ENCODE peak calls at places on chromosomes 3 and 15, in five cellular contexts. D, T, O, I and S are unnamed samples.

GRCh38 chr15:58440181-58440910 is 8.6 kb downstream of the LIPC start:
- DNase-seq in D (no peak), O (no peak), I (no peak), T (no peak), S (no peak)

GRCh38 chr3:43389388-43390254 is 103.3 kb downstream of the SNRK start:
- DNase-seq in D (no peak), O (peak; percentile 66), T (peak; percentile 67), I (no peak), S (peak; percentile 79)

GRCh38 chr3:29346828-29347227 is 66.0 kb downstream of the RBMS3 start:
- DNase-seq in O (no peak), T (no peak), I (no peak), D (peak; percentile 68), S (peak; percentile 54)

GRCh38 chr15:91694131-91694828 is 159.2 kb upstream of the SLCO3A1 start:
- DNase-seq in T (no peak), O (no peak), D (no peak), I (no peak), S (no peak)

GRCh38 chr3:59192473-59192872 is 142.6 kb upstream of the CFAP20DC start:
- DNase-seq in O (no peak), D (peak; percentile 45), I (no peak), T (no peak), S (peak; percentile 12)

GRCh38 chr3:197270558-197271317 is 27.7 kb downstream of the DLG1 start:
- DNase-seq in O (peak; percentile 14), D (no peak), T (no peak), I (no peak), S (peak; percentile 68)

GRCh38 chr15:29812384-29812694 is 9.9 kb downstream of the TJP1 start:
- DNase-seq in T (no peak), I (no peak), O (no peak), D (no peak), S (peak; percentile 76)

GRCh38 chr15:101615986-101616848 is 36.0 kb downstream of the TM2D3 start:
- DNase-seq in I (peak; percentile 88), D (no peak), T (no peak), O (no peak), S (peak; percentile 82)

GRCh38 chr15:55110446-55110845 is 86.3 kb downstream of the RSL24D1 start:
- DNase-seq in I (no peak), D (no peak), O (no peak), T (no peak), S (no peak)

GRCh38 chr3:24316887-24317383 is 177.7 kb downstream of the THRB start:
- DNase-seq in O (no peak), I (no peak), T (no peak), D (no peak), S (peak; percentile 66)

GRCh38 chr3:196202516-196202970 is 8.7 kb downstream of the ZDHHC19 start:
- DNase-seq in T (no peak), O (no peak), D (no peak), I (no peak), S (peak; percentile 94)

GRCh38 chr3:56616479-56617006 is 59.6 kb downstream of the CCDC66 start:
- DNase-seq in T (no peak), D (no peak), I (no peak), O (no peak), S (no peak)

GRCh38 chr15:68344600-68344999 is 67.1 kb downstream of the FEM1B start:
- DNase-seq in D (no peak), O (no peak), I (no peak), T (no peak), S (no peak)

GRCh38 chr15:74964794-74965193 is 8.2 kb upstream of the RPP25 start:
- DNase-seq in D (no peak), I (no peak), T (no peak), O (no peak), S (peak; percentile 49)

GRCh38 chr3:133860519-133860918 is 35.2 kb downstream of the RAB6B start:
- DNase-seq in I (no peak), O (no peak), T (no peak), D (no peak), S (no peak)

GRCh38 chr15:80436511-80437307 is 32.5 kb downstream of the ARNT2 start:
- DNase-seq in O (peak; percentile 12), T (peak; percentile 6), D (no peak), I (no peak), S (peak; percentile 38)

GRCh38 chr3:117539729-117540128 is 830.1 kb downstream of the TUSC7 start:
- DNase-seq in D (no peak), I (no peak), T (no peak), O (no peak), S (no peak)

GRCh38 chr3:52835766-52836470 is 1.1 kb upstream of the MUSTN1 start:
- DNase-seq in T (no peak), D (no peak), I (no peak), O (no peak), S (no peak)

GRCh38 chr15:98905981-98906711 is 101.4 kb downstream of the PGPEP1L start:
- DNase-seq in T (no peak), I (no peak), O (no peak), D (no peak), S (peak; percentile 45)

GRCh38 chr3:16917980-16918682 is 33.4 kb downstream of the PLCL2 start:
- DNase-seq in D (no peak), T (no peak), O (no peak), I (no peak), S (no peak)

GRCh38 chr3:167575000-167575399 is 78.7 kb downstream of the WDR49 start:
- DNase-seq in T (no peak), O (no peak), I (no peak), D (no peak), S (no peak)

GRCh38 chr15:40233727-40234577 is 4.9 kb upstream of the PAK6 start:
- DNase-seq in D (no peak), I (no peak), T (no peak), O (no peak), S (no peak)

GRCh38 chr3:120432105-120432860 is 18.5 kb downstream of the FSTL1 start:
- DNase-seq in I (no peak), T (no peak), O (no peak), D (peak; percentile 84), S (peak; percentile 97)

GRCh38 chr3:56137406-56137805 is 330.9 kb downstream of the ERC2 start:
- DNase-seq in I (no peak), D (no peak), O (no peak), T (no peak), S (peak; percentile 83)

GRCh38 chr3:70744536-70744935 is 432.1 kb upstream of the MDFIC2 start:
- DNase-seq in T (no peak), D (no peak), O (no peak), I (no peak), S (peak; percentile 71)

DNA sequence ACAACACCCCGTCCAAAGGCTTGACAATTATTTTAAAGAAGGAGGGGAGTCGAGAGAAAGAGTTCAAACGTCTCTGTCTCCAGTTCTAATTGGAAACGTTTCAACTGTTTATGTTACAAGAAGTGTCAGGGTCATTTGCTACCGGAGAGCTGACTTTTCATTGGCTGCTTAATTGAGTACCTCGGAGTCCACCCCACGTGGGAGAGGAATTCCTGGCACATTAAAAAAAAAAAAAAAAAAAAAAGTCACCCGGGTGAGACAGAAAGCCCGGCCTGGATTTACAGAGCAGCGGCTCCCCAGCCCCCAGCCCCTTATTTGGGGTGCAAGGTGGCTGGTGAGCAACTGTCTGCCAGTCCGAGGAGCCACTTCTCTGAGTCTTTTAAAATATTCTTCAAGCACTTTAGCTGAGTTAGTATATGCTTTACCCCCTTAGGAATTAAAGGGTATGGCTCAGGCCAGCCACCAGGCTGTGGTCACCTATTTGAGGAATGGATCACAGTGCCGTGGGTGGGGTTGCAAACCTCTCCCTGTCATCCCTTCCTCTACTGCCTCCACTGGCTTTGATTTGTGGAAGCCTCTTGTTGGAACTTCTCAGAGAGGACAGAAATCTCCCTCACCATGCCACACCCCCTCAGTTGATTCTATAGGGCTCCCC is 3.9 kb upstream of the TLE3 start:
- DNase-seq in I (peak; percentile 79), T (no peak), D (no peak), O (peak; percentile 80), S (peak; percentile 99)
- H3K4me3 ChIP-seq in I (no peak overlapping the region), T (peak overlapping the region; percentile 41), D (no peak overlapping the region), O (no peak overlapping the region), S (no peak overlapping the region)

DNA sequence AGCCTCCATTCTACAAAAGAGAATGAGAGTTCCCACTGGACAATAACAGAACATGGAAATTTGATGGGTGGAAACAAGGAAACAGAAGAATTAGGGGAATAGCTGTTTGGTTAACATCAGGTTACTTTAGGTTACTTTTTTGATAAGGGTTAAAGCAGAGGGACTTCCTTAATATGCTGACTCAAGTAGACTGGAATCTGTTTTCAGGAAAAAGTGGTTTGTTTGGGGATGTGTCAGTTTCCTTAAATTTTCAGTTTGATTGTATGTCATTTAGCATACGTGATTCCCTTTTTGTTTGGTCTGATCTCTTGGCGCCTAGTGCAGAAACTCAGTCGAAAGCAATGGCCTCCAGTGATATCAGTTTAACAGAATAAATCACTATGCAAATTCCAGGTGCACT is 411.8 kb upstream of the GRM7 start:
- DNase-seq in O (no peak), T (no peak), D (no peak), I (no peak), S (no peak)
- TF ChIP-seq CTCF in O (no peak), T (no peak), D (no peak), I (no peak), S (no peak)

GRCh38 chr3:101854608-101855304 is 5.4 kb downstream of the NFKBIZ start:
- DNase-seq in O (no peak), D (no peak), I (no peak), T (no peak), S (no peak)
- H3K4me3 ChIP-seq in O (no peak overlapping the region), D (no peak overlapping the region), I (no peak overlapping the region), T (no peak overlapping the region), S (no peak overlapping the region)

DNA sequence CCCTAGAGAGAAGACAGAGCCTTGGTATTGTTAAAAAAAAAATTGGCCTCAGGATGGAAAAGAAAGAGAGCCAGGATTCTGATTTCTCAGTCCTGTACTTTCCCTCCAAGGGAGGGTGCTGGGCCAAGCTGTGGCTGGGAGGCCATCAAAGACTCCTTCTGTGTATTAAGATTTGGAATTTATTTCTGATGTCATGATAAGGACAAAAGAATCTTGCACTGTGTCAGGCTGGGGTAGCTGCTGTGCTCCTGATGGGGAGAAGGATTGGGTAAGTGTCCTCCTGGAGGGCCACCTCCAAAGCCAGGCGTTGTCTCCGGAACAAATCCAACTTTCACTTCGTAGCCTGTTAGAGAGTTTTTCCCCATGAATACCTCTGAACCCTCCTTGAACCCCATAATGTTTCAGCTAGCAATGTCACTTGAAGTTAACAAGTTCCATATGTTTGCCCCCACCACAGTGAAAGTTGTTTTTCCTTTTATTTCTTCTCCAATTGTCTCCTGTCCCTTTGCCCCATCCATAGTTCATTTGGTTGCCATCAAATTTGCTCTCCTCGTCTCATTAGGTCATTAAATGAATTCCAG is 30.0 kb downstream of the CLDN11 start:
- DNase-seq in O (no peak), D (no peak), T (no peak), I (no peak), S (peak; percentile 37)
- TF ChIP-seq CTCF in O (no peak), D (no peak), T (no peak), I (no peak), S (no peak)